ENCODE peak calls at places on chromosomes 13 and 19, in eight cellular contexts. H is RWPE1, S is hippocampal formation, L is GM10248, O is GM13977, V is progenitor cell of endocrine pancreas, T is nucleus accumbens, K is pancreas. G is an unnamed sample.

GRCh38 chr13:47933688-47934011 is 67.4 kb downstream of the SUCLA2 start:
- DNase-seq in T (no peak), O (no peak), H (no peak), V (no peak), S (no peak), L (no peak), K (no peak), G (peak)

GRCh38 chr13:44651724-44652123 is 75.6 kb upstream of the TSC22D1 start:
- DNase-seq in V (no peak), H (no peak), S (no peak), O (no peak), T (no peak), K (no peak), L (no peak), G (no peak)

GRCh38 chr13:110506859-110507566 is 54.5 kb downstream of the RAB20 start:
- DNase-seq in V (no peak), T (no peak), L (no peak), H (peak), O (no peak), K (peak), S (no peak), G (no peak)

GRCh38 chr13:60001892-60002291 is 161.8 kb downstream of the DIAPH3 start:
- DNase-seq in K (no peak), O (no peak), S (no peak), L (no peak), T (no peak), V (no peak), H (no peak), G (no peak)

GRCh38 chr19:46970815-46971214 is 48.8 kb upstream of the NPAS1 start:
- DNase-seq in T (no peak), L (no peak), V (no peak), O (no peak), H (no peak), S (no peak), K (no peak), G (peak)

GRCh38 chr13:72637561-72637960 is 89.9 kb downstream of the MZT1 start:
- DNase-seq in H (peak), K (no peak), L (no peak), S (no peak), V (no peak), O (no peak), T (no peak), G (no peak)

GRCh38 chr13:35961002-35961401 is 170.2 kb downstream of the DCLK1 start:
- DNase-seq in S (no peak), T (no peak), H (no peak), V (no peak), O (no peak), K (no peak), L (no peak), G (no peak)

GRCh38 chr13:60838581-60838980 is 441.6 kb downstream of the TDRD3 start:
- DNase-seq in H (no peak), L (no peak), K (no peak), S (no peak), T (no peak), O (no peak), V (no peak), G (no peak)

GRCh38 chr13:42266464-42266863 is 5.5 kb upstream of the AKAP11 start:
- DNase-seq in H (no peak), T (no peak), S (no peak), L (no peak), O (no peak), K (no peak), V (no peak), G (peak)

G was measured in ELR.